ENCODE peak calls at places on chromosomes 3 and 15, in eight cellular contexts. D is CMK; K is activated T-cell treated with anti-CD3 and anti-CD28 coated beads for 24 hours; V is 8988T; I is kidney glomerular epithelial cell; Y is DND-41; S is activated naive CD8-positive, alpha-beta T cell treated with anti-CD3 and anti-CD28 coated beads, Interleukin-2, amount 50 U/mL, for 16 hours; O is EL. Z is an unnamed sample.
A peak's percentile ranks its signal among the peaks of the same experiment; 100 is the strongest.

GRCh38 chr3:65479118-65479517 is 559.6 kb downstream of the MAGI1 start:
- DNase-seq in D (no peak), K (no peak), V (no peak), I (no peak), Y (no peak), S (no peak), O (no peak), Z (no peak)

GRCh38 chr3:63970596-63971468 is 52.5 kb downstream of the PSMD6 start:
- DNase-seq in D (no peak), K (no peak), V (no peak), I (no peak), Y (no peak), S (no peak), O (no peak), Z (no peak)

GRCh38 chr3:167644611-167645010 is 9.1 kb downstream of the WDR49 start:
- DNase-seq in D (no peak), K (no peak), V (no peak), I (no peak), Y (no peak), S (no peak), O (no peak), Z (no peak)

GRCh38 chr3:86990734-86991481 is at the start of gene VGLL3:
- DNase-seq in D (no peak), K (no peak), V (peak; percentile 62), I (peak; percentile 50), Y (no peak), S (no peak), O (peak; percentile 92), Z (peak; percentile 94)

GRCh38 chr15:51401872-51402517 is 60.5 kb downstream of the GLDN start:
- DNase-seq in D (peak; percentile 7), K (no peak), V (peak; percentile 45), I (no peak), Y (no peak), S (no peak), O (peak; percentile 39), Z (peak; percentile 93)

GRCh38 chr3:182784542-182784941 is 8.8 kb upstream of the ATP11B start:
- DNase-seq in D (peak; percentile 57), K (no peak), V (no peak), I (no peak), Y (no peak), S (no peak), O (no peak), Z (no peak)

GRCh38 chr15:87080547-87080946 is 1000.9 kb downstream of the AGBL1 start:
- DNase-seq in D (no peak), K (no peak), V (no peak), I (no peak), Y (no peak), S (no peak), O (peak; percentile 22), Z (peak; percentile 6)

GRCh38 chr3:12993623-12994356 is 79.4 kb downstream of the IQSEC1 start:
- DNase-seq in D (no peak), K (no peak), V (peak; percentile 71), I (no peak), Y (no peak), S (no peak), O (peak; percentile 36), Z (peak; percentile 92)